ENCODE peak calls at places on chromosomes 2 and 18, in seven cellular contexts. C is A549, E is adrenal gland, S is sigmoid colon, B is ovary, P is IMR-90, M is Peyer's patch. I is an unnamed sample.

GRCh38 chr2:241191101-241191500 is 2.6 kb downstream of the ANO7 start:
- DNase-seq in C (no peak), E (no peak), S (no peak), B (no peak), P (no peak), M (peak), I (no peak)

GRCh38 chr2:208373460-208374089 is 33.0 kb upstream of the PTH2R start:
- DNase-seq in C (peak), E (peak), S (no peak), B (no peak), P (peak), M (no peak), I (no peak)

GRCh38 chr18:49175071-49175470 is 224.3 kb upstream of the SMAD7 start:
- DNase-seq in C (no peak), E (no peak), S (no peak), B (no peak), P (no peak), M (no peak), I (no peak)

GRCh38 chr2:171712051-171712450 is 24.8 kb downstream of the DYNC1I2 start:
- DNase-seq in C (no peak), E (no peak), S (no peak), B (no peak), P (peak), M (no peak), I (no peak)

GRCh38 chr18:59950215-59950944 is 50.6 kb downstream of the PMAIP1 start:
- DNase-seq in C (no peak), E (no peak), S (no peak), B (no peak), P (peak), M (no peak), I (no peak)

GRCh38 chr18:37516361-37516853 is 49.2 kb downstream of the CELF4 start:
- DNase-seq in C (no peak), E (no peak), S (no peak), B (no peak), P (no peak), M (no peak), I (no peak)

GRCh38 chr18:56799756-56800155 is 148.6 kb downstream of the WDR7 start:
- DNase-seq in C (no peak), E (no peak), S (no peak), B (no peak), P (peak), M (no peak), I (no peak)

GRCh38 chr18:67551146-67551545 is 34.6 kb upstream of the DSEL start:
- DNase-seq in C (no peak), E (no peak), S (no peak), B (no peak), P (no peak), M (no peak), I (no peak)

GRCh38 chr2:162821718-162822117 is 16.8 kb downstream of the KCNH7 start:
- DNase-seq in C (no peak), E (no peak), S (no peak), B (no peak), P (no peak), M (no peak), I (no peak)

GRCh38 chr2:98026292-98026691 is 30.5 kb upstream of the TMEM131 start:
- DNase-seq in C (no peak), E (no peak), S (no peak), B (no peak), P (no peak), M (no peak), I (no peak)

GRCh38 chr2:21041462-21041861 is 2.4 kb downstream of the APOB start:
- DNase-seq in C (no peak), E (no peak), S (no peak), B (no peak), P (no peak), M (no peak), I (no peak)

GRCh38 chr2:236179653-236180500 is 11.7 kb upstream of the GBX2 start:
- DNase-seq in C (peak), E (no peak), S (peak), B (peak), P (peak), M (no peak), I (no peak)

GRCh38 chr2:113734187-113734586 is 22.3 kb downstream of the SLC35F5 start:
- DNase-seq in C (no peak), E (no peak), S (no peak), B (no peak), P (no peak), M (no peak), I (no peak)

GRCh38 chr2:100554788-100555407 is 7.9 kb upstream of the PDCL3 start:
- DNase-seq in C (no peak), E (no peak), S (no peak), B (no peak), P (no peak), M (no peak), I (no peak)

GRCh38 chr18:55501594-55502345 is 86.2 kb downstream of the TCF4 start:
- DNase-seq in C (no peak), E (no peak), S (no peak), B (no peak), P (peak), M (no peak), I (no peak)

GRCh38 chr2:3494984-3495666 is 24.2 kb downstream of the ADI1 start:
- DNase-seq in C (no peak), E (no peak), S (no peak), B (no peak), P (no peak), M (no peak), I (no peak)

GRCh38 chr2:182445566-182445965 is 18.7 kb upstream of the PDE1A start:
- DNase-seq in C (no peak), E (no peak), S (no peak), B (no peak), P (no peak), M (no peak), I (no peak)

GRCh38 chr2:26946841-26947784 is 23.3 kb upstream of the MAPRE3 start:
- DNase-seq in C (no peak), E (peak), S (no peak), B (no peak), P (peak), M (no peak), I (no peak)

GRCh38 chr2:240131296-240131695 is 4.8 kb downstream of the COPS9 start:
- DNase-seq in C (no peak), E (no peak), S (no peak), B (peak), P (no peak), M (peak), I (no peak)

GRCh38 chr2:124540805-124541204 is 515.7 kb downstream of the CNTNAP5 start:
- DNase-seq in C (no peak), E (no peak), S (no peak), B (no peak), P (no peak), M (no peak), I (no peak)

GRCh38 chr2:54757496-54757895 is 34.0 kb downstream of the EML6 start:
- DNase-seq in C (no peak), E (peak), S (no peak), B (no peak), P (peak), M (no peak), I (no peak)

GRCh38 chr2:166573393-166573792 is 79.3 kb upstream of the SCN7A start:
- DNase-seq in C (no peak), E (no peak), S (no peak), B (no peak), P (peak), M (no peak), I (no peak)

GRCh38 chr2:51490576-51491234 is 458.8 kb upstream of the NRXN1 start:
- DNase-seq in C (no peak), E (no peak), S (no peak), B (no peak), P (no peak), M (no peak), I (no peak)

GRCh38 chr2:10790228-10790973 is 22.2 kb downstream of the PDIA6 start:
- DNase-seq in C (no peak), E (no peak), S (no peak), B (no peak), P (no peak), M (no peak), I (no peak)

DNA sequence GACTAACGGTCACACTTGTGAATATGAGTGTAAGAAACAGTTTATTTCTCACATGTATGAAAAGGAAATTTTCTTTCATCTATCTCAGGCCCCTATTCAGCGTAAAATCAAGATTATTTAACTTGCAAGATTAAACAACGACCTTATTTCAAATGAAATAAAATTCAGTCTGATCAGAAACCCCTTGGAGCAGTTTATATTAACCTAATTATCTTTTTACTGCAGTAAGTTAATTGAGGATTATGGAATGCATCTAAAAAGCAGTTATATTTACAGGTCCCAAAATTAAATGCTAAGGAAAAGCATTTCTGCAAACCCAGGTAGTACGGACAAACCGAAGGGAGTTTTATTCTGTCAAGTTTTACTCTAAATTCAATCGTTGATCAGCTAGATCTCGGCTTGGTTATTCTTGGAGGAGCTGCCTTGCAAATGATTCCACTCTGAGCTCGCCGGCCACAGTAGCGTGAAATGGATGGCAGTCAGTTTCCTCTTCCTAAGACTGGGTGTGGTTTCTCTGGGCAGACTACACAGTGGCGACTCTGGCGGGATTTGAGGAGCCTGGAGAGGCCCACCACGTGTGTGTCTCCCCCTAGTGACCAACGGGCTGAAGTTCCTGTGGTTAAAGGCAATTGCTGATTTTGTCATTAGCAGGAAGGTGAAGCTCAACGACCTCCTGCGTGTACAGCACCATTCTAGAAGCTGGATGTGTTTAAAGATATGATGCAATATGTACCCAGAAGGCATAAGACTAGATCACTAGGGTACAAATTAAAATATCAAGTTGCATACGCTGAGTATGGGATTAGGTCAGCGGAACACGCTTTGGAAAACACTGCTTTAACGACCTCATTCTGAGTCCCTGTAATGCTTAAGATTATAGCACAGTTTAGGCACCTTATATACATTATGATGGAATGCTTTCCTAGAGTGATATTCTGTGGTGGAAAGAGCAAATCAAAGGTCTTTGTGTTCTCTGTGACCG is 36.4 kb downstream of the PRKRA start:
- DNase-seq in C (peak), E (peak), S (peak), B (peak), P (peak), M (peak), I (peak)
- TF ChIP-seq POLR2A in C (peak), E (no peak), S (no peak), B (no peak), P (no peak), M (no peak), I (no peak)

GRCh38 chr2:42794271-42795046 is 2.1 kb upstream of the HAAO start:
- DNase-seq in C (peak), E (no peak), S (no peak), B (no peak), P (no peak), M (peak), I (no peak)
- TF ChIP-seq CTCF in C (peak), E (no peak), S (no peak), B (no peak), P (no peak), M (no peak), I (no peak)

GRCh38 chr2:74516650-74517049 is 2.4 kb downstream of the TLX2 start:
- DNase-seq in C (no peak), E (no peak), S (no peak), B (no peak), P (no peak), M (no peak), I (no peak)
- H3K4me3 ChIP-seq in C (no peak), E (no peak), S (no peak), B (no peak), P (no peak), M (peak), I (no peak)

GRCh38 chr18:45962866-45963265 is 4.3 kb downstream of the EPG5 start:
- DNase-seq in C (no peak), E (no peak), S (no peak), B (no peak), P (peak), M (no peak), I (no peak)

GRCh38 chr18:45962461-45962860 is 4.7 kb downstream of the EPG5 start:
- DNase-seq in C (no peak), E (peak), S (no peak), B (no peak), P (peak), M (no peak), I (no peak)

GRCh38 chr18:45967007-45967706 is at the start of gene EPG5:
- DNase-seq in C (peak), E (peak), S (peak), B (peak), P (peak), M (peak), I (peak)
- TF ChIP-seq POLR2A in C (peak), E (peak), S (peak), B (peak), P (peak), M (peak), I (no peak)

GRCh38 chr18:31551883-31552282 is 39.8 kb upstream of the TTR start:
- DNase-seq in C (no peak), E (no peak), S (no peak), B (no peak), P (no peak), M (no peak), I (no peak)

GRCh38 chr18:31554776-31555175 is 36.9 kb upstream of the TTR start:
- DNase-seq in C (no peak), E (no peak), S (no peak), B (no peak), P (no peak), M (no peak), I (no peak)

GRCh38 chr18:31555971-31556747 is 35.5 kb upstream of the TTR start:
- DNase-seq in C (peak), E (peak), S (no peak), B (no peak), P (peak), M (no peak), I (no peak)

GRCh38 chr18:31557446-31557845 is 34.2 kb upstream of the TTR start:
- DNase-seq in C (no peak), E (no peak), S (no peak), B (no peak), P (no peak), M (no peak), I (no peak)

GRCh38 chr18:31553800-31554199 is 37.9 kb upstream of the TTR start:
- DNase-seq in C (peak), E (no peak), S (no peak), B (no peak), P (no peak), M (no peak), I (no peak)
- TF ChIP-seq CTCF in C (no peak), E (no peak), S (no peak), B (no peak), P (peak), M (no peak), I (no peak)

GRCh38 chr18:46040747-46041104 is 31.3 kb downstream of the PSTPIP2 start:
- DNase-seq in C (no peak), E (no peak), S (no peak), B (no peak), P (no peak), M (no peak), I (no peak)
- H3K4me3 ChIP-seq in C (no peak), E (no peak), S (no peak), B (no peak), P (no peak), M (no peak), I (no peak)

DNA sequence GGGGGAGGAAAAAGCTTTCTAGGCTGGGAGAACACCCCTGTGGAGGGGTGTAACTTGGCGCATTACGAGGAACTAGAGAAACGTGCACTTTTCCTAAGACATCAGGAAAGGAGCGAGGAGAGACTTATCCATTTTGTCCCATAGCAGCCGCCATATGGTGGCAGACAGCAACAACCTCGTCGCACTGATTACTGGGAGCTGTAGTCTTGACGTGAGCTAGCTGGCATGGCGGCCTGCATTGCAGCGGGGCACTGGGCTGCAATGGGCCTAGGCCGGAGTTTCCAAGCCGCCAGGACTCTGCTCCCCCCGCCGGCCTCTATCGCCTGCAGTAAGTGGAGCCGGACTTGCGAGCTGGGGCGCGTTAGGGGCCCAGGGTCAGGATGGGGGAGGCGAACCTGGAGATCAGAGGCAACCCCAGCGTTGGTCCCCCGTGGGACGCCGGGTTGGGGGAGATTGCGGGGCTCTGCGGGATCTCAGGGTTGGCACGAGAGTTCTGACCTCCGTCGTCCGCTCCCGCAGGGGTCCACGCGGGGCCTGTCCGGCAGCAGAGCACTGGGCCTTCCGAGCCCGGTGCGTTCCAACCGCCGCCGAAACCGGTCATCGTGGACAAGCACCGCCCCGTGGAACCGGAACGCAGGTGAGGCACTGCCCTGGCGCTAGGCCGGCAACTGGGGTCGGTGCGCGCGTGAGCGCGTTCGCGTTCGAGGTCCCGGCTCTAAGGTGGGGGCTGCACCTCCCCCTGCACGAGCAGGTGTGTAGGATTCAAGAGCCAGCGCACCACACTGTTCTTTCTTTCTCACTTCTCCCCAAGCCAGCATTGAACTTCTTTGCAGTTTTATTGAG is at the start of gene MRPL19:
- DNase-seq in C (peak), E (peak), S (peak), B (peak), P (peak), M (peak), I (peak)
- TF ChIP-seq POLR2A in C (peak), E (no peak), S (no peak), B (peak), P (peak), M (no peak), I (no peak)

GRCh38 chr18:31120594-31120993 is 18.4 kb upstream of the DSC2 start:
- DNase-seq in C (no peak), E (no peak), S (no peak), B (no peak), P (no peak), M (no peak), I (no peak)
- TF ChIP-seq CTCF in C (no peak), E (no peak), S (no peak), B (no peak), P (no peak), M (no peak), I (no peak)

I was measured in lower leg skin.